ENCODE peak calls at places on chromosomes 7 and 10, in seven cellular contexts. Z is A673; P is CD4-positive, alpha-beta memory T cell; T is PC-9; I is stimulated activated CD8-positive, alpha-beta memory T cell treated with anti-CD3 and anti-CD28 coated beads, Interleukin-7, amount 100 ng/mL, for 4 hours; W is A172; V is WTC11. K is an unnamed sample.
A peak's percentile ranks its signal among the peaks of the same experiment; 100 is the strongest.

GRCh38 chr7:107312418-107312817 is 143.6 kb downstream of the HBP1 start:
- DNase-seq in W (no peak), P (no peak), Z (no peak), I (no peak), V (no peak), T (no peak), K (no peak)

GRCh38 chr7:99027241-99027640 is 116.7 kb downstream of the SMURF1 start:
- DNase-seq in V (no peak), Z (no peak), P (no peak), I (no peak), T (no peak), W (no peak), K (no peak)

GRCh38 chr10:58356756-58357155 is 21.9 kb downstream of the UBE2D1 start:
- DNase-seq in W (no peak), I (no peak), Z (peak; percentile 25), P (no peak), V (no peak), T (no peak), K (no peak)

GRCh38 chr7:43781726-43782607 is 23.5 kb downstream of the BLVRA start:
- DNase-seq in T (peak; percentile 66), V (no peak), P (no peak), I (no peak), Z (no peak), W (peak; percentile 63), K (peak; percentile 20)

GRCh38 chr10:58535311-58535710 is 22.6 kb downstream of the BICC1 start:
- DNase-seq in P (no peak), W (no peak), T (no peak), I (no peak), V (no peak), Z (no peak), K (no peak)

GRCh38 chr10:91610919-91611318 is 22.0 kb downstream of the PPP1R3C start:
- DNase-seq in P (no peak), I (no peak), W (no peak), T (no peak), Z (no peak), V (no peak), K (no peak)

GRCh38 chr10:98485959-98486358 is 39.2 kb upstream of the HPS1 start:
- DNase-seq in W (peak; percentile 38), Z (no peak), P (no peak), V (no peak), T (no peak), I (no peak), K (no peak)

GRCh38 chr7:5872326-5872725 is 8.3 kb upstream of the OCM start:
- DNase-seq in P (no peak), W (no peak), T (no peak), I (no peak), V (no peak), Z (no peak), K (no peak)

GRCh38 chr7:153523320-153524015 is 528.7 kb upstream of the DPP6 start:
- DNase-seq in W (no peak), I (no peak), Z (no peak), P (no peak), V (no peak), T (no peak), K (no peak)

GRCh38 chr7:46145412-46145811 is 224.3 kb upstream of the IGFBP3 start:
- DNase-seq in W (peak; percentile 99), Z (peak; percentile 39), T (peak; percentile 99), P (no peak), V (peak; percentile 59), I (no peak), K (no peak)

GRCh38 chr7:40680657-40681056 is 545.9 kb downstream of the SUGCT start:
- DNase-seq in T (no peak), I (no peak), P (no peak), W (peak; percentile 46), V (no peak), Z (peak; percentile 69), K (no peak)

GRCh38 chr10:131973160-131973951 is 8.4 kb downstream of the BNIP3 start:
- DNase-seq in P (no peak), Z (no peak), W (no peak), V (no peak), T (no peak), I (no peak), K (no peak)

GRCh38 chr7:14761506-14762296 is 140.8 kb downstream of the DGKB start:
- DNase-seq in V (no peak), T (no peak), Z (peak; percentile 15), P (no peak), I (no peak), W (peak; percentile 79), K (peak; percentile 48)

GRCh38 chr7:100477871-100478248 is 1.2 kb downstream of the TSC22D4 start:
- DNase-seq in V (no peak), W (no peak), T (no peak), P (no peak), Z (no peak), I (no peak), K (no peak)

GRCh38 chr7:32476816-32477648 is 13.1 kb downstream of the LSM5 start:
- DNase-seq in W (no peak), T (peak; percentile 65), V (no peak), Z (no peak), P (no peak), I (no peak), K (peak; percentile 76)

GRCh38 chr7:123615344-123615743 is 13.7 kb downstream of the ASB15 start:
- DNase-seq in I (no peak), V (no peak), P (no peak), W (no peak), Z (peak; percentile 15), T (no peak), K (no peak)

GRCh38 chr10:43341450-43341849 is 30.0 kb upstream of the FXYD4 start:
- DNase-seq in T (no peak), I (no peak), V (no peak), W (no peak), P (no peak), Z (no peak), K (no peak)

GRCh38 chr10:124599588-124600050 is 138.0 kb downstream of the LHPP start:
- DNase-seq in P (no peak), Z (no peak), T (no peak), W (no peak), I (no peak), V (no peak), K (no peak)

GRCh38 chr7:19119901-19120486 is 2.6 kb upstream of the TWIST1 start:
- DNase-seq in I (no peak), Z (no peak), P (no peak), T (no peak), V (no peak), W (no peak), K (no peak)

GRCh38 chr10:73847031-73847430 is 27.3 kb downstream of the CAMK2G start:
- DNase-seq in W (no peak), I (no peak), V (no peak), Z (no peak), T (no peak), P (no peak), K (no peak)

GRCh38 chr7:144027974-144028373 is 20.8 kb upstream of the OR2A5 start:
- DNase-seq in I (no peak), P (no peak), T (no peak), V (no peak), W (no peak), Z (no peak), K (no peak)

GRCh38 chr7:142654398-142654797 is 94.9 kb upstream of the PRSS1 start:
- DNase-seq in T (no peak), P (no peak), V (no peak), W (no peak), Z (no peak), I (no peak), K (no peak)

GRCh38 chr10:69847883-69848282 is 46.2 kb downstream of the COL13A1 start:
- DNase-seq in V (no peak), P (no peak), W (no peak), T (no peak), I (no peak), Z (no peak), K (no peak)

GRCh38 chr10:132365102-132365501 is 31.9 kb upstream of the PWWP2B start:
- DNase-seq in P (no peak), T (no peak), W (no peak), I (no peak), Z (no peak), V (no peak), K (no peak)

GRCh38 chr7:148445260-148446044 is 145.1 kb upstream of the C7orf33 start:
- DNase-seq in V (no peak), W (no peak), P (no peak), I (no peak), T (no peak), Z (no peak), K (no peak)

GRCh38 chr7:75017832-75018231 is 53.3 kb downstream of the CASTOR2 start:
- DNase-seq in P (no peak), I (no peak), Z (no peak), V (no peak), W (no peak), T (no peak), K (no peak)

GRCh38 chr10:132401396-132402168 is 4.6 kb downstream of the PWWP2B start:
- DNase-seq in W (no peak), T (no peak), P (no peak), Z (no peak), V (no peak), I (no peak), K (no peak)

GRCh38 chr10:103554488-103555320 is 61.2 kb downstream of the NEURL1 start:
- DNase-seq in T (no peak), W (peak; percentile 42), P (no peak), I (peak; percentile 12), Z (peak; percentile 75), V (peak; percentile 62), K (no peak)

GRCh38 chr10:21726601-21727295 is 192.7 kb downstream of the MLLT10 start:
- DNase-seq in T (no peak), I (no peak), V (no peak), P (no peak), W (no peak), Z (peak; percentile 78), K (no peak)

K was measured in epithelial cell of prostate.